ENCODE peak calls at places on chromosomes 12 and 14, in seven cellular contexts. D, F, T, N, J, K and O are unnamed samples.

GRCh38 chr12:57496822-57497221 is 9.0 kb downstream of the MARS1 start:
- DNase-seq in D (no peak), F (no peak), T (no peak), N (no peak), J (no peak), K (no peak), O (no peak)

GRCh38 chr12:19550626-19551025 is 111.3 kb downstream of the AEBP2 start:
- DNase-seq in D (no peak), F (no peak), T (peak), N (no peak), J (no peak), K (no peak), O (no peak)

GRCh38 chr14:60965402-60965801 is 15.5 kb downstream of the TRMT5 start:
- DNase-seq in D (no peak), F (no peak), T (no peak), N (peak), J (no peak), K (no peak), O (no peak)

GRCh38 chr14:77105118-77105517 is 7.1 kb downstream of the CIPC start:
- DNase-seq in D (no peak), F (no peak), T (no peak), N (no peak), J (no peak), K (no peak), O (no peak)

GRCh38 chr14:80584638-80585505 is 356.7 kb downstream of the CEP128 start:
- DNase-seq in D (no peak), F (peak), T (no peak), N (no peak), J (no peak), K (peak), O (no peak)

GRCh38 chr14:84969501-84969900 is 560.4 kb upstream of the FLRT2 start:
- DNase-seq in D (no peak), F (no peak), T (no peak), N (no peak), J (peak), K (peak), O (no peak)

GRCh38 chr12:64916431-64916830 is 92.0 kb downstream of the TBC1D30 start:
- DNase-seq in D (no peak), F (no peak), T (no peak), N (no peak), J (no peak), K (no peak), O (no peak)

GRCh38 chr12:79691299-79692248 is 810 bp upstream of the PAWR start:
- DNase-seq in D (no peak), F (peak), T (no peak), N (peak), J (peak), K (peak), O (peak)

GRCh38 chr14:25406818-25407217 is 356.9 kb upstream of the STXBP6 start:
- DNase-seq in D (no peak), F (no peak), T (peak), N (peak), J (peak), K (peak), O (no peak)

GRCh38 chr14:55272415-55272786 is 1.2 kb downstream of the FBXO34 start:
- DNase-seq in D (no peak), F (no peak), T (no peak), N (no peak), J (no peak), K (no peak), O (no peak)

GRCh38 chr12:121893901-121894540 is 5.4 kb downstream of the PSMD9 start:
- DNase-seq in D (no peak), F (no peak), T (no peak), N (peak), J (peak), K (no peak), O (no peak)

GRCh38 chr14:53147893-53148292 is 5.2 kb downstream of the DDHD1 start:
- DNase-seq in D (no peak), F (no peak), T (peak), N (no peak), J (no peak), K (no peak), O (no peak)

GRCh38 chr12:58341791-58342190 is 400.4 kb downstream of the ATP23 start:
- DNase-seq in D (no peak), F (no peak), T (no peak), N (peak), J (no peak), K (peak), O (peak)

GRCh38 chr12:13811061-13811460 is 170.3 kb downstream of the GRIN2B start:
- DNase-seq in D (no peak), F (no peak), T (no peak), N (no peak), J (no peak), K (peak), O (no peak)

GRCh38 chr14:102316048-102316745 is 3.3 kb upstream of the ZNF839 start:
- DNase-seq in D (no peak), F (no peak), T (peak), N (peak), J (peak), K (no peak), O (no peak)

GRCh38 chr14:104681689-104682074 is 7.7 kb upstream of the INF2 start:
- DNase-seq in D (no peak), F (no peak), T (no peak), N (peak), J (peak), K (peak), O (no peak)

GRCh38 chr12:18296201-18296908 is 35.0 kb downstream of the PIK3C2G start:
- DNase-seq in D (no peak), F (no peak), T (no peak), N (peak), J (no peak), K (no peak), O (no peak)

GRCh38 chr14:94570440-94570839 is 9.2 kb downstream of the SERPINA4 start:
- DNase-seq in D (no peak), F (no peak), T (no peak), N (no peak), J (no peak), K (no peak), O (no peak)

GRCh38 chr12:40224439-40225291 is at the start of gene LRRK2:
- DNase-seq in D (peak), F (no peak), T (peak), N (peak), J (peak), K (no peak), O (no peak)

GRCh38 chr14:61254803-61255526 is 26.2 kb downstream of the TMEM30B start:
- DNase-seq in D (no peak), F (no peak), T (no peak), N (no peak), J (no peak), K (no peak), O (no peak)

GRCh38 chr12:117228239-117228638 is 38.0 kb upstream of the FBXO21 start:
- DNase-seq in D (no peak), F (no peak), T (no peak), N (no peak), J (no peak), K (no peak), O (no peak)

GRCh38 chr14:63770187-63770807 is 42.4 kb upstream of the SGPP1 start:
- DNase-seq in D (no peak), F (no peak), T (peak), N (peak), J (peak), K (peak), O (peak)

GRCh38 chr14:72683787-72684186 is 210.1 kb downstream of the DPF3 start:
- DNase-seq in D (no peak), F (no peak), T (peak), N (no peak), J (no peak), K (no peak), O (no peak)

GRCh38 chr14:105938055-105938863 is 411.9 kb downstream of the TMEM121 start:
- DNase-seq in D (no peak), F (no peak), T (no peak), N (no peak), J (no peak), K (no peak), O (no peak)

GRCh38 chr14:32564591-32564990 is 235.5 kb downstream of the AKAP6 start:
- DNase-seq in D (no peak), F (no peak), T (peak), N (peak), J (no peak), K (no peak), O (no peak)

GRCh38 chr14:94139006-94139405 is 9.6 kb upstream of the IFI27L2 start:
- DNase-seq in D (no peak), F (no peak), T (no peak), N (no peak), J (no peak), K (no peak), O (no peak)

GRCh38 chr12:32217354-32218310 is 111.0 kb downstream of the BICD1 start:
- DNase-seq in D (no peak), F (no peak), T (no peak), N (peak), J (no peak), K (peak), O (no peak)

GRCh38 chr12:11824736-11825135 is 175.3 kb downstream of the ETV6 start:
- DNase-seq in D (no peak), F (no peak), T (no peak), N (peak), J (no peak), K (no peak), O (no peak)

GRCh38 chr12:59847127-59847526 is 251.3 kb downstream of the SLC16A7 start:
- DNase-seq in D (no peak), F (no peak), T (no peak), N (no peak), J (no peak), K (no peak), O (no peak)

GRCh38 chr12:17591113-17591512 is 498.9 kb downstream of the RERGL start:
- DNase-seq in D (no peak), F (no peak), T (no peak), N (no peak), J (no peak), K (no peak), O (no peak)

GRCh38 chr14:21668377-21668776 is 5.2 kb downstream of the OR4E1 start:
- DNase-seq in D (no peak), F (peak), T (no peak), N (peak), J (no peak), K (peak), O (peak)

GRCh38 chr14:55600784-55601561 is 21.0 kb downstream of the KTN1 start:
- DNase-seq in D (no peak), F (no peak), T (no peak), N (peak), J (no peak), K (peak), O (no peak)

GRCh38 chr12:120132863-120133385 is 16.4 kb upstream of the RAB35 start:
- DNase-seq in D (no peak), F (no peak), T (peak), N (no peak), J (no peak), K (no peak), O (no peak)

GRCh38 chr12:88854260-88854659 is 274.0 kb upstream of the KITLG start:
- DNase-seq in D (no peak), F (no peak), T (no peak), N (peak), J (no peak), K (peak), O (no peak)